ENCODE peak calls at places on chromosomes 4 and X, in six cellular contexts. V is H1, S is GM12878, G is GM12892, C is K562, L is HepG2. Z is an unnamed sample.

GRCh38 chr4:55125087-55125721 is at the start of gene KDR:
- DNase-seq in V (no peak), S (no peak), G (no peak), C (peak; percentile 15), L (no peak), Z (no peak)

GRCh38 chr4:123398151-123398802 is 1.7 kb downstream of the SPRY1 start:
- DNase-seq in V (no peak), S (no peak), G (peak; percentile 47), C (peak; percentile 47), L (no peak), Z (peak; percentile 58)

GRCh38 chrX:47228550-47229270 is 4.1 kb upstream of the USP11 start:
- DNase-seq in V (no peak), S (no peak), G (no peak), C (no peak), L (no peak), Z (no peak)

GRCh38 chr4:94339779-94340178 is 2.9 kb downstream of the HPGDS start:
- DNase-seq in V (no peak), S (no peak), G (no peak), C (no peak), L (no peak), Z (no peak)

GRCh38 chr4:80732010-80732409 is 298.5 kb upstream of the BMP3 start:
- DNase-seq in V (no peak), S (no peak), G (no peak), C (no peak), L (no peak), Z (no peak)

GRCh38 chr4:96035727-96036126 is 195.8 kb downstream of the PDHA2 start:
- DNase-seq in V (no peak), S (no peak), G (no peak), C (peak; percentile 9), L (no peak), Z (no peak)

GRCh38 chrX:135544338-135544948 is 24.0 kb downstream of the INTS6L start:
- DNase-seq in V (no peak), S (no peak), G (no peak), C (no peak), L (no peak), Z (no peak)

GRCh38 chrX:153405426-153405825 is 4.3 kb upstream of the PNMA6E start:
- DNase-seq in V (no peak), S (no peak), G (no peak), C (no peak), L (no peak), Z (no peak)

GRCh38 chr4:46124773-46125172 is 919 bp upstream of the GABRG1 start:
- DNase-seq in V (no peak), S (no peak), G (no peak), C (no peak), L (no peak), Z (no peak)

GRCh38 chr4:67587156-67587555 is 28.6 kb downstream of the STAP1 start:
- DNase-seq in V (no peak), S (no peak), G (no peak), C (no peak), L (no peak), Z (no peak)

GRCh38 chr4:25710637-25711036 is 55.0 kb downstream of the SLC34A2 start:
- DNase-seq in V (no peak), S (no peak), G (no peak), C (no peak), L (no peak), Z (no peak)

GRCh38 chrX:18983711-18984380 is at the start of gene PHKA2:
- DNase-seq in V (no peak), S (no peak), G (no peak), C (peak; percentile 70), L (peak; percentile 29), Z (no peak)

GRCh38 chrX:155888139-155888538 is 7.0 kb downstream of the VAMP7 start:
- DNase-seq in V (no peak), S (no peak), G (no peak), C (no peak), L (no peak), Z (no peak)

GRCh38 chr4:73690051-73690744 is 50.2 kb upstream of the CXCL8 start:
- DNase-seq in V (no peak), S (no peak), G (no peak), C (no peak), L (no peak), Z (no peak)

GRCh38 chr4:32858971-32859370 is 2138.8 kb downstream of the PCDH7 start:
- DNase-seq in V (no peak), S (no peak), G (no peak), C (no peak), L (no peak), Z (no peak)

GRCh38 chrX:153600032-153600373 is 1.1 kb upstream of the CCNQ start:
- DNase-seq in V (no peak), S (no peak), G (no peak), C (no peak), L (no peak), Z (no peak)

GRCh38 chrX:150255441-150256296 is 107.4 kb upstream of the MAMLD1 start:
- DNase-seq in V (no peak), S (no peak), G (no peak), C (no peak), L (no peak), Z (no peak)

GRCh38 chr4:80097395-80098177 is 24.6 kb upstream of the ANTXR2 start:
- DNase-seq in V (no peak), S (no peak), G (no peak), C (no peak), L (no peak), Z (no peak)

DNA sequence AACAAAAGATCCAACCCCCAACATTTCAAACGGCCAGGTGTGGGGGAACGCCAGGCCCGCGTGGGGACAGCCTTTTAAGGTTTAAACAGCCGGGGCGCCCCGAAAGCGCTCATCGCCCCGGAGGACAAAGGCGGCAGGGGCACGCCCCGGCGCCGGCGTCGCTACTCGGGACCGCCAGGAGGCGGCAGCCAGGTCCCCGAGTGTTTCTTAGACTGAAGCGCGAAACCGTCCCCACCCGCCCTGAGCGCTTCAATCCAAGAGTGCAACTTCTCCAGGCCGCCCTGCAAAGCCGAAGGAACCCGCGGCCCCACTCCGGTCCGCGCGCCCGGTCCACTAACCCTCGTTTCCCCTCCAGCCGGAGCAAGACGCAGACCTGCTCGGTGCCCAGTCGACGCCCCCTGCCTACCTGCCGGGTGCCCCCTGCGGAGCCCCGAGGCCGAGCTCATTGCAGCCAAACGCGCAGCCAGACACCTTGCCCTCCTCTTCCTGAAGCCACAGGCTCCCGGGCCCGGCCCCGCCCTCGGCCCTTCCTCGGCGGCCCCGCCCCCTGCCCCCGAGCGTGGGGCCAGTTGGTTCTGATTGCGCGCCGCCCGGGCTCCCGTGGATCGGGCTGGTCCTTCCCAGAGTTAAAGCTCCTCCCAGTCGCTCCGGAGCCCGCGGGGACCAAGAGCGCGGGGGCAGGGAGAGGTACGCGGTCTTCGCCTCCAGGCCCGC is at the start of gene CASP6:
- DNase-seq in V (peak; percentile 49), S (peak; percentile 41), G (peak; percentile 70), C (peak; percentile 85), L (peak; percentile 36), Z (peak; percentile 72)
- TF ChIP-seq POLR2A in V (peak; percentile 91), S (peak; percentile 73), G (peak; percentile 56), C (peak; percentile 81), L (peak; percentile 64), Z (no peak)

DNA sequence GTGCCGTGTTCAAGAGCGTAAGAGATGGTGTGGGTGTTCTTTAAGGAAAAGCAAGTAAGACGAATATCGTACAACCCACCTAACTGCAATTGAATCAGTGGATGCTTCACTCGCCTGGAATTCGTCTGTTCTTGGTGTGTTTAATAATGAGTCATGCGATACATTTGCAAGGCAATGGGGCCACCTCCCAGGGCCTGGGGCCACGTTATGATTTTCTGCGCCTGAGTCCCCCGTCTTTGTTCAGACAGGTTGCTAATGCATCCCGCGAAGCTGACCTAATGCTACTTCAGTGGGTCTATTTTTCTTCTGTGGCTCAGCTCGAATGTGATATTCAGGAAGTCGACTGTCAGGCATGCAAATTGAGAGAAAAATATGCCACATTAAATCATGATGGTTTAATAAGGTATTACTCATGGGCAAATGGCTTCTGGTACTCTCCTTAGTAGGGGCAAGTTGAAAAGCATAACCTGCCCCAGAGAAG is 14.3 kb upstream of the MID1 start:
- DNase-seq in V (no peak), S (no peak), G (no peak), C (no peak), L (no peak), Z (no peak)
- TF ChIP-seq POLR2AphosphoS5 in V (no peak), S (no peak), G (no peak), C (no peak), L (no peak), Z (no peak)

DNA sequence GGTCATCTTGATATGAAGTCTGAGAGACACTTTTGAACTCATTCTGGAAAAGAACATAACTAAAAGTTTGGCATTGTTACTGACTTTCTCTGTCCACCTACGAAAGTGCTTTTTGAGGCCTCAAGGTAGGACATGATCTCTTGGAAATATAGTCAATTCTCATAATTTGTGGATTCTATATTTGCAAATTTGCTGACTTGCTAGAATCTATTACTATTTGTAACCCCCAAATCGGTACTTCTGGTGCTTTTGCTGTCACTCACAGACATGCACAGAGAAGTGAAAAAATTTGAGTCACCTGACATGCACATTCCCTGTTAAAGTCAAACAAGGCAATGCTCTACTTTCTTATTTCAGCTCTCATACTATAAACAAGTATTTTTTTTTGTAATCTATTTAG is 35.6 kb downstream of the TSPAN7 start:
- DNase-seq in V (no peak), S (no peak), G (no peak), C (no peak), L (no peak), Z (no peak)
- TF ChIP-seq TAF1 in V (no peak), S (no peak), G (no peak), C (no peak), L (no peak), Z (no peak)

GRCh38 chr4:6705638-6706037 is 4.0 kb downstream of the MRFAP1L1 start:
- DNase-seq in V (no peak), S (no peak), G (no peak), C (no peak), L (no peak), Z (no peak)

GRCh38 chr4:6710282-6710681 is 617 bp upstream of the MRFAP1L1 start:
- DNase-seq in V (no peak), S (no peak), G (no peak), C (no peak), L (no peak), Z (no peak)

GRCh38 chr4:6706173-6706572 is 3.5 kb downstream of the MRFAP1L1 start:
- DNase-seq in V (no peak), S (no peak), G (no peak), C (no peak), L (no peak), Z (no peak)

GRCh38 chr4:6714954-6715353 is 1.0 kb upstream of the BLOC1S4 start:
- DNase-seq in V (no peak), S (no peak), G (no peak), C (no peak), L (no peak), Z (no peak)

DNA sequence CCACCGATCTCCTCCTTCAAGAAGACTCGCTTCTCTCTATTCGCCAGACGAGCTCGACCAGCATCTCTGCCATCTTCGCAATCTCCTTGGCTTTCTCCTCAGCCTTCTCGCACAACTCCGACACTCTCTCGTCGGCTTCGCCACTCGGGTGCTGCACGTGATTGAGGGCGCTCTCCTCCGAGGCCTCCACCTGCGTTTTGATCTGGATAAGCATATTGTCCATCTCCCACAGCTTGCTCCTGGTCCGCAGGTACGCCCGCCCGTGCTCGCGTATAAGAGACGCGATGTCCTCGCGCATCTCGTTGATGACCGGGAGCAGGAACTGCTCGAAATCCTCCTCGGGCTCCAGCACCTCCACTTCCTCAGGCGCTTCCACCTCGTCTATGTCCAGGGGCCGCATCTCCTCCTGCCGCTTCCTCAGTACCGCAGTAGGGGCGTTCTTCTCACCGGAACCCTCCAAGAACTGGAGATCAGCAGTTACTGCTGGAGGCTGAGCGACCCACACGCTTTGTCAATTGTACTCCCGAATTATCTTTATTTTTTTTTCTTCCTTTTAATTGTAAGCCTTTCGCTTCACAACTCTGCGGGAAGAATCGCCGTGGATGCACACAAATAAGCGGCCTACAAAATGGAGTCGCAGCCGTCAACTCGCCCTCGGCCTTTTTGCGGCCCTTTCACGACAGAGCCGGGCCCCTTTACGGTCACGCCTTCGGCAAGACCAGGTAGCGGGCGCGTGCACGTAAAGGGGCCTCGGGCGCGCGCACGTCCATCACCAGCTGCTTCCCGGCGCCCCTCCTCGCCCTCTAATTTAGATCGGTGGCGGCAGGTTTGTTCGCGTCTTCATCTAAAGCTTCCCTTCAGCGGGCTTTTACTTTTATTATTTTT is at the start of gene MRFAP1L1:
- DNase-seq in V (peak; percentile 86), S (peak; percentile 85), G (peak; percentile 79), C (peak; percentile 94), L (peak; percentile 91), Z (peak; percentile 78)
- TF ChIP-seq POLR2A in V (peak; percentile 79), S (peak; percentile 80), G (peak; percentile 66), C (peak; percentile 87), L (no peak), Z (peak; percentile 67)

Z was measured in GM12891.